ENCODE peak calls at places on chromosomes 13 and 19, in eight cellular contexts. One of them, this sample, is unnamed.

GRCh38 chr19:45470147-45471081 is 2.6 kb downstream of the FOSB start:
- DNase-seq in B cell: peak
- DNase-seq in nephron progenitor cell: peak
- DNase-seq in anterior cingulate cortex: no peak
- DNase-seq in Caco-2: peak
- DNase-seq in transverse colon: peak
- DNase-seq in AG08396: peak
- DNase-seq in activated naive CD4-positive, alpha-beta T cell treated with anti-CD3 and anti-CD28 coated beads, Interleukin-2, amount 10 ng/mL, durations not matched to agents 7 days and 5 days: peak
- DNase-seq in this sample: no peak

GRCh38 chr19:40959338-40959737 is 31.7 kb upstream of the CYP2B6 start:
- DNase-seq in B cell: no peak
- DNase-seq in nephron progenitor cell: no peak
- DNase-seq in anterior cingulate cortex: no peak
- DNase-seq in Caco-2: no peak
- DNase-seq in transverse colon: no peak
- DNase-seq in AG08396: no peak
- DNase-seq in activated naive CD4-positive, alpha-beta T cell treated with anti-CD3 and anti-CD28 coated beads, Interleukin-2, amount 10 ng/mL, durations not matched to agents 7 days and 5 days: no peak
- DNase-seq in this sample: no peak

GRCh38 chr13:81874253-81874652 is 1533.3 kb upstream of the SPRY2 start:
- DNase-seq in B cell: no peak
- DNase-seq in nephron progenitor cell: no peak
- DNase-seq in anterior cingulate cortex: no peak
- DNase-seq in Caco-2: peak
- DNase-seq in transverse colon: no peak
- DNase-seq in AG08396: no peak
- DNase-seq in activated naive CD4-positive, alpha-beta T cell treated with anti-CD3 and anti-CD28 coated beads, Interleukin-2, amount 10 ng/mL, durations not matched to agents 7 days and 5 days: no peak
- DNase-seq in this sample: no peak

GRCh38 chr13:37109080-37109678 is 3.7 kb upstream of the CSNK1A1L start:
- DNase-seq in B cell: no peak
- DNase-seq in nephron progenitor cell: no peak
- DNase-seq in anterior cingulate cortex: no peak
- DNase-seq in Caco-2: peak
- DNase-seq in transverse colon: no peak
- DNase-seq in AG08396: peak
- DNase-seq in activated naive CD4-positive, alpha-beta T cell treated with anti-CD3 and anti-CD28 coated beads, Interleukin-2, amount 10 ng/mL, durations not matched to agents 7 days and 5 days: no peak
- DNase-seq in this sample: no peak

GRCh38 chr19:10808937-10809655 is 26.9 kb downstream of the TMED1 start:
- DNase-seq in B cell: no peak
- DNase-seq in nephron progenitor cell: no peak
- DNase-seq in anterior cingulate cortex: no peak
- DNase-seq in Caco-2: no peak
- DNase-seq in transverse colon: no peak
- DNase-seq in AG08396: no peak
- DNase-seq in activated naive CD4-positive, alpha-beta T cell treated with anti-CD3 and anti-CD28 coated beads, Interleukin-2, amount 10 ng/mL, durations not matched to agents 7 days and 5 days: peak
- DNase-seq in this sample: no peak

GRCh38 chr13:101289764-101290163 is 126.5 kb downstream of the NALCN start:
- DNase-seq in B cell: no peak
- DNase-seq in nephron progenitor cell: peak
- DNase-seq in anterior cingulate cortex: peak
- DNase-seq in Caco-2: peak
- DNase-seq in transverse colon: no peak
- DNase-seq in AG08396: peak
- DNase-seq in activated naive CD4-positive, alpha-beta T cell treated with anti-CD3 and anti-CD28 coated beads, Interleukin-2, amount 10 ng/mL, durations not matched to agents 7 days and 5 days: peak
- DNase-seq in this sample: no peak

GRCh38 chr13:101515504-101515903 is 63.0 kb downstream of the ITGBL1 start:
- DNase-seq in B cell: no peak
- DNase-seq in nephron progenitor cell: no peak
- DNase-seq in anterior cingulate cortex: no peak
- DNase-seq in Caco-2: no peak
- DNase-seq in transverse colon: no peak
- DNase-seq in AG08396: no peak
- DNase-seq in activated naive CD4-positive, alpha-beta T cell treated with anti-CD3 and anti-CD28 coated beads, Interleukin-2, amount 10 ng/mL, durations not matched to agents 7 days and 5 days: no peak
- DNase-seq in this sample: no peak

GRCh38 chr19:4622695-4623421 is 16.5 kb upstream of the TNFAIP8L1 start:
- DNase-seq in B cell: no peak
- DNase-seq in nephron progenitor cell: peak
- DNase-seq in anterior cingulate cortex: no peak
- DNase-seq in Caco-2: peak
- DNase-seq in transverse colon: no peak
- DNase-seq in AG08396: no peak
- DNase-seq in activated naive CD4-positive, alpha-beta T cell treated with anti-CD3 and anti-CD28 coated beads, Interleukin-2, amount 10 ng/mL, durations not matched to agents 7 days and 5 days: no peak
- DNase-seq in this sample: no peak

GRCh38 chr13:66635526-66635925 is 594.6 kb downstream of the PCDH9 start:
- DNase-seq in B cell: no peak
- DNase-seq in nephron progenitor cell: no peak
- DNase-seq in anterior cingulate cortex: no peak
- DNase-seq in Caco-2: no peak
- DNase-seq in transverse colon: no peak
- DNase-seq in AG08396: peak
- DNase-seq in activated naive CD4-positive, alpha-beta T cell treated with anti-CD3 and anti-CD28 coated beads, Interleukin-2, amount 10 ng/mL, durations not matched to agents 7 days and 5 days: no peak
- DNase-seq in this sample: peak

GRCh38 chr13:74575729-74576125 is 441.5 kb upstream of the KLF12 start:
- DNase-seq in B cell: no peak
- DNase-seq in nephron progenitor cell: peak
- DNase-seq in anterior cingulate cortex: peak
- DNase-seq in Caco-2: peak
- DNase-seq in transverse colon: peak
- DNase-seq in AG08396: peak
- DNase-seq in activated naive CD4-positive, alpha-beta T cell treated with anti-CD3 and anti-CD28 coated beads, Interleukin-2, amount 10 ng/mL, durations not matched to agents 7 days and 5 days: peak
- DNase-seq in this sample: no peak

GRCh38 chr13:27018882-27019281 is 152.7 kb downstream of the USP12 start:
- DNase-seq in B cell: no peak
- DNase-seq in nephron progenitor cell: no peak
- DNase-seq in anterior cingulate cortex: no peak
- DNase-seq in Caco-2: no peak
- DNase-seq in transverse colon: peak
- DNase-seq in AG08396: no peak
- DNase-seq in activated naive CD4-positive, alpha-beta T cell treated with anti-CD3 and anti-CD28 coated beads, Interleukin-2, amount 10 ng/mL, durations not matched to agents 7 days and 5 days: no peak
- DNase-seq in this sample: no peak

GRCh38 chr19:56689198-56689597 is 17.6 kb upstream of the ZNF835 start:
- DNase-seq in B cell: no peak
- DNase-seq in nephron progenitor cell: no peak
- DNase-seq in anterior cingulate cortex: no peak
- DNase-seq in Caco-2: no peak
- DNase-seq in transverse colon: no peak
- DNase-seq in AG08396: no peak
- DNase-seq in activated naive CD4-positive, alpha-beta T cell treated with anti-CD3 and anti-CD28 coated beads, Interleukin-2, amount 10 ng/mL, durations not matched to agents 7 days and 5 days: no peak
- DNase-seq in this sample: no peak

This sample was measured in HS-5.